ENCODE peak calls at places on chromosomes 1 and 21, in eight cellular contexts. F, J, C, M, E, U, O and Z are unnamed samples.
A peak's percentile ranks its signal among the peaks of the same experiment; 100 is the strongest.

GRCh38 chr1:203682401-203683383 is 56.1 kb downstream of the ATP2B4 start:
- DNase-seq in E (no peak), O (no peak), C (peak; percentile 25), M (no peak), F (no peak), J (peak; percentile 67), U (no peak), Z (no peak)

GRCh38 chr1:72636636-72637035 is 354.3 kb upstream of the NEGR1 start:
- DNase-seq in M (no peak), C (no peak), F (no peak), J (peak; percentile 80), O (no peak), U (no peak), E (no peak), Z (no peak)

GRCh38 chr21:36477559-36477958 is 2.4 kb downstream of the CLDN14 start:
- DNase-seq in M (no peak), U (no peak), O (no peak), F (no peak), J (no peak), E (no peak), C (no peak), Z (no peak)

GRCh38 chr1:157000686-157001085 is 44.9 kb downstream of the ARHGEF11 start:
- DNase-seq in E (no peak), F (no peak), J (peak; percentile 6), C (no peak), O (no peak), U (no peak), M (no peak), Z (no peak)

GRCh38 chr1:35768350-35769187 is 1.2 kb downstream of the CLSPN start:
- DNase-seq in F (no peak), O (no peak), C (no peak), U (no peak), J (no peak), M (no peak), E (no peak), Z (no peak)

GRCh38 chr1:110336300-110337039 is 2.7 kb upstream of the RBM15 start:
- DNase-seq in C (peak; percentile 27), E (no peak), J (no peak), M (no peak), U (peak; percentile 26), F (no peak), O (no peak), Z (no peak)

GRCh38 chr1:77534456-77534855 is 148.0 kb downstream of the ZZZ3 start:
- DNase-seq in O (no peak), C (no peak), F (no peak), M (no peak), J (peak; percentile 34), U (no peak), E (no peak), Z (no peak)

GRCh38 chr1:87295720-87296119 is 33.0 kb upstream of the LMO4 start:
- DNase-seq in E (no peak), C (no peak), O (no peak), M (no peak), J (no peak), U (no peak), F (no peak), Z (no peak)

GRCh38 chr1:10573446-10573845 is 98.7 kb downstream of the PEX14 start:
- DNase-seq in F (no peak), C (no peak), M (no peak), J (no peak), O (no peak), U (no peak), E (no peak), Z (no peak)

GRCh38 chr1:161511018-161511755 is 5.9 kb downstream of the FCGR2A start:
- DNase-seq in M (no peak), E (no peak), F (no peak), J (no peak), U (no peak), O (no peak), C (no peak), Z (no peak)

GRCh38 chr1:7407547-7407895 is 363.6 kb upstream of the VAMP3 start:
- DNase-seq in O (peak; percentile 36), U (no peak), E (no peak), C (no peak), F (no peak), J (no peak), M (no peak), Z (no peak)

GRCh38 chr1:206001476-206001888 is 1.7 kb downstream of the RAB7B start:
- DNase-seq in E (no peak), U (no peak), C (no peak), M (no peak), F (no peak), O (no peak), J (peak; percentile 53), Z (no peak)
- H3K4me3 ChIP-seq in E (peak overlapping the region; percentile 44), U (no peak overlapping the region), C (no peak overlapping the region), M (no peak overlapping the region), F (no peak overlapping the region), O (no peak overlapping the region), J (no peak overlapping the region), Z (peak overlapping the region; percentile 55)

DNA sequence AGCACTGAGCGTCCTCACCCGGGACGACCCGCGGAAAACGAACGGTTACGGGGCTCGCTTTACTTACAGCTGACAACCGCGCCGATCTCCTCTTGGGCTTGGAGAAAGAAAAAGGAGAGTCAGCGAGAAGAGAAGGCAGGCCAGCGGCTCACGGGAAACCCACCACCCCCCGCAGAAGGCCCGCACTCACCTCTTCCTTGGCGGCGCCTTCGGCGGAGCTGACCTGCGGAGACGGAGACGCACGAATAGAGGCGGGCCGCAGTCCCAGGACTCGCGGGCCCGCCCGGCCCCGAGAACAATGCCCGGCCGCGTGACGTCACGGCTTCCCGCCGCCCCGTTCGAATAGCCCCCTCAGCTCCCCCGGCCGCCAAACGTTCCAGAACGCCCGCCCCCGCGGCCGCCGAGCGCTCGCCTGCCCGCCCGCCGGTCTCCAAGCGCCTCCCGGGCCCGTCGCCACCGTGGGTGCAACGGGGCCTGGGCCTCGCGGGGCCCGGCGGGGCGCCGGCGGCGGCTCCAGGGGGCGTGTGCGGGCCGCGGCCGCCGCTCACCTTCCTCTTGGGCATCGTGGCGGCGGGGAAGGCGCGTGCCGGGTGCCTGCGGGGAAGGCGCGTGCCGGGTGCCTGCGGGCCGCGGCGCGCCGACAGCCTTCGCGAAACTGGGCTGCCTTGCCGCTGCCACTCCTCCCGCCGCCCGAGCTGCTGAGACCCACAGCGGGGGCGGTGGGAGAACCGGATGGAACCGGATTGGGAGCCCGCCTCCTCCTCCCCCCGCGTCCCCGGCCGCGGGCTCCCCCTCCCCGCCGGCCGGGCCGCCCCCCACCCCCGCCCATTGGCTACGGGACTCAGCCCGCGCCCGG is at the start of gene HMGN1:
- DNase-seq in E (peak; percentile 77), J (peak; percentile 80), M (peak; percentile 88), O (peak; percentile 91), U (peak; percentile 90), C (peak; percentile 88), F (peak; percentile 24), Z (peak; percentile 85)
- TF ChIP-seq POLR2A in E (peak; percentile 83), J (peak; percentile 69), M (no peak), O (peak; percentile 10), U (no peak), C (peak; percentile 53), F (peak; percentile 84), Z (no peak)

DNA sequence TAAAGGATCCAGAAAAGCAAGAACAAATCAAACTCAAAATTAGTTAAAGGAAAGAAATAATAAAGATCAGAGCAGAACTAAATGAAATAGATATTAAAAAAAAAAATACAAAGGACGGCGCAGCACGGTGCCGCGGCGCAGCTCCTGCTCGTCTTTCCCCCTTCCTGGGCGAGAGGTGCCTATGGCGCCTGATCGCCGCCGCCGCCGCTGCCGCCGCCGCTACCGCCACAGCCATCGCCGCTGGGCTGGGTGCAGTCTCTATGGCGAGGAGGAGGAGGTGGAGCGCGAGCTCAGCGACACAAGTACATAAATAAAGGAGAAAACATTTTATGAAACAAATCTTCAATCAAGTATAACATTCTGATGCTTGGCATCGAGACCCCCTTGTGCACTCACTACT is 77.6 kb upstream of the VANGL1 start:
- DNase-seq in U (no peak), F (no peak), J (no peak), C (no peak), O (no peak), E (no peak), M (no peak), Z (no peak)
- H3K4me3 ChIP-seq in U (peak overlapping the region; percentile 9), F (no peak overlapping the region), J (no peak overlapping the region), C (no peak overlapping the region), O (no peak overlapping the region), E (no peak overlapping the region), M (no peak overlapping the region), Z (no peak overlapping the region)

DNA sequence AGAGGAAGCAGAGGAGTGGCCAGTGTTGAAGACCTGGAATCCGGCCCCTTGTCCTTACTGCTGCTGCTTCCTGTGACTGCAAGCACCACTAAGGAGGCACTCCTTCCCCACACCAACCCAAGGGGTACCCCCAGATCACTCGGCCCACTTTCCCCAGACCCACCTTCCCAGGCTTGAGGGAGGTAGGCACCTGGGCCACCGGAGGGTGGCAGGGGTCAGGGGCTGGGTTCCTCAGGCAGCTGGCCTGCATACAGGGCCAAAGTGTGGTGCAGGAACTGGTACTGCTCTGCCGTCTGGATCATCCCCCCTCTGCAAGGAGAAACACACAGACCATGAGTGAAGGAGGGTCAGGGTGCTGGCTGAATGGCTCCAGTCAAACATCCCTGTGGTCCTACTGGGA is 3.9 kb upstream of the ARL8A start:
- DNase-seq in E (no peak), O (no peak), F (no peak), J (no peak), M (no peak), C (no peak), U (no peak), Z (no peak)
- TF ChIP-seq POLR2A in E (no peak), O (no peak), F (peak; percentile 40), J (no peak), M (no peak), C (no peak), U (no peak), Z (no peak)